ENCODE peak calls at places on chromosomes 1 and 21, in ten cellular contexts. One of them, this sample, is unnamed.

GRCh38 chr1:61641578-61642336 is 83.2 kb downstream of the TM2D1 start:
- DNase-seq in T-cell: peak; percentile 15
- DNase-seq in substantia nigra: peak; percentile 16
- DNase-seq in RPMI8226: peak; percentile 71
- DNase-seq in NCI-H82: peak; percentile 38
- DNase-seq in stimulated activated CD4-positive, alpha-beta T cell treated with anti-CD3 and anti-CD28 coated beads, Interleukin-4, amount 100 ng/mL, for 4 hours: peak; percentile 60
- DNase-seq in naive B cell: peak; percentile 50
- DNase-seq in glutamatergic neuron: peak; percentile 82
- DNase-seq in pancreas: peak; percentile 63
- DNase-seq in mesendoderm: peak; percentile 84
- DNase-seq in this sample: peak; percentile 68

GRCh38 chr21:43689556-43690337 is 29.2 kb upstream of the PDXK start:
- DNase-seq in pancreas: no peak
- DNase-seq in naive B cell: no peak
- DNase-seq in T-cell: no peak
- DNase-seq in mesendoderm: no peak
- DNase-seq in RPMI8226: no peak
- DNase-seq in substantia nigra: no peak
- DNase-seq in glutamatergic neuron: no peak
- DNase-seq in NCI-H82: no peak
- DNase-seq in stimulated activated CD4-positive, alpha-beta T cell treated with anti-CD3 and anti-CD28 coated beads, Interleukin-4, amount 100 ng/mL, for 4 hours: no peak
- DNase-seq in this sample: no peak

GRCh38 chr1:115764541-115764940 is 4.0 kb downstream of the CASQ2 start:
- DNase-seq in glutamatergic neuron: no peak
- DNase-seq in naive B cell: no peak
- DNase-seq in stimulated activated CD4-positive, alpha-beta T cell treated with anti-CD3 and anti-CD28 coated beads, Interleukin-4, amount 100 ng/mL, for 4 hours: no peak
- DNase-seq in RPMI8226: no peak
- DNase-seq in T-cell: no peak
- DNase-seq in mesendoderm: peak; percentile 61
- DNase-seq in substantia nigra: no peak
- DNase-seq in pancreas: peak; percentile 32
- DNase-seq in NCI-H82: peak; percentile 32
- DNase-seq in this sample: peak; percentile 42

GRCh38 chr1:70509996-70510876 is 99.2 kb downstream of the CTH start:
- DNase-seq in substantia nigra: no peak
- DNase-seq in RPMI8226: peak; percentile 55
- DNase-seq in mesendoderm: peak; percentile 79
- DNase-seq in pancreas: no peak
- DNase-seq in T-cell: no peak
- DNase-seq in NCI-H82: peak; percentile 85
- DNase-seq in glutamatergic neuron: no peak
- DNase-seq in stimulated activated CD4-positive, alpha-beta T cell treated with anti-CD3 and anti-CD28 coated beads, Interleukin-4, amount 100 ng/mL, for 4 hours: no peak
- DNase-seq in naive B cell: peak; percentile 18
- DNase-seq in this sample: no peak

GRCh38 chr1:32394890-32395415 is 712 bp upstream of the BSDC1 start:
- DNase-seq in naive B cell: no peak
- DNase-seq in pancreas: no peak
- DNase-seq in RPMI8226: no peak
- DNase-seq in stimulated activated CD4-positive, alpha-beta T cell treated with anti-CD3 and anti-CD28 coated beads, Interleukin-4, amount 100 ng/mL, for 4 hours: no peak
- DNase-seq in mesendoderm: no peak
- DNase-seq in glutamatergic neuron: no peak
- DNase-seq in T-cell: no peak
- DNase-seq in NCI-H82: peak; percentile 86
- DNase-seq in substantia nigra: no peak
- DNase-seq in this sample: no peak

GRCh38 chr1:68327414-68327813 is 95.1 kb upstream of the WLS start:
- DNase-seq in mesendoderm: no peak
- DNase-seq in RPMI8226: no peak
- DNase-seq in naive B cell: no peak
- DNase-seq in glutamatergic neuron: no peak
- DNase-seq in NCI-H82: no peak
- DNase-seq in stimulated activated CD4-positive, alpha-beta T cell treated with anti-CD3 and anti-CD28 coated beads, Interleukin-4, amount 100 ng/mL, for 4 hours: no peak
- DNase-seq in pancreas: no peak
- DNase-seq in substantia nigra: no peak
- DNase-seq in T-cell: no peak
- DNase-seq in this sample: no peak

GRCh38 chr1:165161130-165161529 is 195.4 kb downstream of the LMX1A start:
- DNase-seq in RPMI8226: no peak
- DNase-seq in stimulated activated CD4-positive, alpha-beta T cell treated with anti-CD3 and anti-CD28 coated beads, Interleukin-4, amount 100 ng/mL, for 4 hours: no peak
- DNase-seq in naive B cell: no peak
- DNase-seq in pancreas: peak; percentile 17
- DNase-seq in mesendoderm: no peak
- DNase-seq in substantia nigra: no peak
- DNase-seq in NCI-H82: no peak
- DNase-seq in T-cell: no peak
- DNase-seq in glutamatergic neuron: no peak
- DNase-seq in this sample: no peak

GRCh38 chr1:169081503-169082123 is 24.9 kb upstream of the ATP1B1 start:
- DNase-seq in T-cell: no peak
- DNase-seq in substantia nigra: no peak
- DNase-seq in RPMI8226: no peak
- DNase-seq in glutamatergic neuron: no peak
- DNase-seq in mesendoderm: no peak
- DNase-seq in stimulated activated CD4-positive, alpha-beta T cell treated with anti-CD3 and anti-CD28 coated beads, Interleukin-4, amount 100 ng/mL, for 4 hours: no peak
- DNase-seq in pancreas: no peak
- DNase-seq in NCI-H82: no peak
- DNase-seq in naive B cell: no peak
- DNase-seq in this sample: no peak

GRCh38 chr21:31873275-31873695 is 465 bp downstream of the HUNK start:
- DNase-seq in substantia nigra: no peak
- DNase-seq in naive B cell: no peak
- DNase-seq in mesendoderm: peak; percentile 47
- DNase-seq in stimulated activated CD4-positive, alpha-beta T cell treated with anti-CD3 and anti-CD28 coated beads, Interleukin-4, amount 100 ng/mL, for 4 hours: no peak
- DNase-seq in NCI-H82: peak; percentile 64
- DNase-seq in RPMI8226: no peak
- DNase-seq in T-cell: no peak
- DNase-seq in glutamatergic neuron: peak; percentile 71
- DNase-seq in pancreas: peak; percentile 33
- DNase-seq in this sample: peak; percentile 66

GRCh38 chr1:50175711-50176562 is 67.2 kb downstream of the ELAVL4 start:
- DNase-seq in NCI-H82: no peak
- DNase-seq in glutamatergic neuron: no peak
- DNase-seq in naive B cell: no peak
- DNase-seq in pancreas: no peak
- DNase-seq in stimulated activated CD4-positive, alpha-beta T cell treated with anti-CD3 and anti-CD28 coated beads, Interleukin-4, amount 100 ng/mL, for 4 hours: no peak
- DNase-seq in RPMI8226: no peak
- DNase-seq in T-cell: no peak
- DNase-seq in mesendoderm: no peak
- DNase-seq in substantia nigra: no peak
- DNase-seq in this sample: no peak

GRCh38 chr21:15857740-15858139 is 128.0 kb downstream of the USP25 start:
- DNase-seq in RPMI8226: no peak
- DNase-seq in glutamatergic neuron: no peak
- DNase-seq in pancreas: no peak
- DNase-seq in naive B cell: no peak
- DNase-seq in stimulated activated CD4-positive, alpha-beta T cell treated with anti-CD3 and anti-CD28 coated beads, Interleukin-4, amount 100 ng/mL, for 4 hours: no peak
- DNase-seq in mesendoderm: no peak
- DNase-seq in T-cell: no peak
- DNase-seq in NCI-H82: no peak
- DNase-seq in substantia nigra: no peak
- DNase-seq in this sample: no peak

GRCh38 chr1:218496561-218496960 is 151.4 kb downstream of the TGFB2 start:
- DNase-seq in pancreas: no peak
- DNase-seq in glutamatergic neuron: no peak
- DNase-seq in NCI-H82: no peak
- DNase-seq in T-cell: no peak
- DNase-seq in RPMI8226: no peak
- DNase-seq in stimulated activated CD4-positive, alpha-beta T cell treated with anti-CD3 and anti-CD28 coated beads, Interleukin-4, amount 100 ng/mL, for 4 hours: no peak
- DNase-seq in naive B cell: no peak
- DNase-seq in mesendoderm: peak; percentile 97
- DNase-seq in substantia nigra: no peak
- DNase-seq in this sample: no peak

This sample was measured in BE2C.